ENCODE peak calls at places on chromosomes 16 and 17, in five cellular contexts. J is astrocyte of the cerebellum, X is A549, V is epithelial cell of esophagus, D is MM.1S. C is an unnamed sample.

GRCh38 chr17:56976941-56977570 is 875 bp upstream of the SCPEP1 start:
- DNase-seq in J (no peak), X (no peak), V (no peak), D (no peak), C (no peak)

GRCh38 chr16:73743665-73744496 is 552.7 kb upstream of the PSMD7 start:
- DNase-seq in J (no peak), X (no peak), V (no peak), D (no peak), C (no peak)

GRCh38 chr17:36777118-36777517 is 160.2 kb upstream of the LHX1 start:
- DNase-seq in J (peak), X (no peak), V (peak), D (no peak), C (no peak)

GRCh38 chr17:32870969-32871368 is 6.0 kb downstream of the MYO1D start:
- DNase-seq in J (no peak), X (no peak), V (no peak), D (no peak), C (no peak)

GRCh38 chr16:82263456-82264159 is 93.6 kb upstream of the MPHOSPH6 start:
- DNase-seq in J (peak), X (peak), V (peak), D (peak), C (peak)

GRCh38 chr17:62140836-62141235 is 75.8 kb upstream of the MED13 start:
- DNase-seq in J (no peak), X (no peak), V (no peak), D (no peak), C (no peak)

GRCh38 chr17:40448213-40448638 is 5.0 kb downstream of the IGFBP4 start:
- DNase-seq in J (no peak), X (no peak), V (no peak), D (no peak), C (no peak)

GRCh38 chr17:27651411-27652345 is 20.7 kb downstream of the LGALS9 start:
- DNase-seq in J (peak), X (no peak), V (peak), D (peak), C (no peak)

GRCh38 chr17:40284085-40284713 is 3.5 kb upstream of the CDC6 start:
- DNase-seq in J (peak), X (peak), V (peak), D (no peak), C (peak)

GRCh38 chr17:50532452-50533024 is at the start of gene EPN3:
- DNase-seq in J (no peak), X (no peak), V (peak), D (no peak), C (no peak)

GRCh38 chr17:47713980-47714689 is 18.9 kb upstream of the TBX21 start:
- DNase-seq in J (no peak), X (no peak), V (no peak), D (peak), C (no peak)
- TF ChIP-seq CTCF in J (no peak), X (no peak), V (no peak), D (peak), C (no peak)

GRCh38 chr16:14013571-14014283 is 57.4 kb upstream of the MRTFB start:
- DNase-seq in J (peak), X (peak), V (peak), D (no peak), C (peak)
- TF ChIP-seq CTCF in J (no peak), X (no peak), V (no peak), D (no peak), C (no peak)

GRCh38 chr17:7394452-7395191 is at the start of gene PLSCR3:
- DNase-seq in J (peak), X (peak), V (peak), D (peak), C (peak)

GRCh38 chr17:7391307-7391706 is 3.0 kb downstream of the PLSCR3 start:
- DNase-seq in J (no peak), X (no peak), V (no peak), D (no peak), C (no peak)

GRCh38 chr17:7392696-7393612 is 1.4 kb downstream of the PLSCR3 start:
- DNase-seq in J (no peak), X (no peak), V (no peak), D (no peak), C (no peak)

GRCh38 chr17:7396147-7396546 is 1.8 kb upstream of the PLSCR3 start:
- DNase-seq in J (no peak), X (no peak), V (no peak), D (no peak), C (no peak)

DNA sequence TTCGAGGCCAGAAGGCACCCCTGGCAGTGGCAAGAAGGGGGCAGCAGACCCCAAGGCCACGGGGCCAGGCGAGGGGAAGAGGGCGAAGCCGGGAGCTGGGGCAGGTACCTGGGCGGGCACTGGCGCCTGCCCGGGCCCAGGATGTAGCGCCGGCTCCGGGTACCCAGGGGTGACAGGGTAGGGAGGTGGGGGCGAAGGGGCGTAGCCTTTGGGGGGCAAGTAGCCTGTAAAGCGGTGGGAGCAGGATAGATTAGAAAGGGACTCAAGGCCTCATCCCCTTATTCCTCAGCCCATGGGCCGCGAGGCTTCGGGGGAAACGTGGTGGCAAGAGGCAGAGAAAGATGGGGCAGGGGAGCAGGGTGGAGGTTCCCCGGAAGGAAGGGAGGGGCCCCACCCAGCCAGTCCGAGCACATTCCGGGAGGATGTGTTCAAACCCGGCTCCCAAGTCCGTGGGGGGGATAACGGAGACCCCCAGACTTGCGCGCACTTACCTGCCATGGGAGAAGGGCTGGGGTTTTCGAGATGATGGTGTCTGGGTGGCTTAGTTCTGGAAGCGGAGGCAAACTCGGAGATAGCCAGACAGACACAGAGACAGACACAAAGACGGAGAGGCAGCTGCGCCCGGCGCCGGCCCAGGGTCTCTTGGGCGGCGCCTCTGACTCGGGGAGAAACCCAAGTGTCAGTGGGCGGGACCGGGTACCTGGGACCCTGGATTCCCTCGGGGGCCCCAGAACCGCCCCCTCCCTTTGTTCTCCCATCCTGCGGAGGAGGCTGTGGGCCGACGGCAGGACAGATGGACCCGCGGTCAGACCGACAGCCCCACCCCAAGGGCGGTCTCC is 493 bp downstream of the PLSCR3 start:
- DNase-seq in J (no peak), X (peak), V (peak), D (peak), C (no peak)
- TF ChIP-seq CTCF in J (peak), X (no peak), V (no peak), D (no peak), C (peak)

GRCh38 chr16:75095204-75095621 is 21.4 kb downstream of the LDHD start:
- DNase-seq in J (no peak), X (no peak), V (no peak), D (no peak), C (no peak)
- TF ChIP-seq CTCF in J (no peak), X (no peak), V (no peak), D (no peak), C (no peak)

GRCh38 chr17:63496663-63497400 is 20.0 kb downstream of the ACE start:
- DNase-seq in J (no peak), X (no peak), V (no peak), D (no peak), C (no peak)

GRCh38 chr17:63498621-63499195 is 21.8 kb downstream of the ACE start:
- DNase-seq in J (no peak), X (no peak), V (no peak), D (no peak), C (peak)

GRCh38 chr17:63495471-63495870 is 18.6 kb downstream of the ACE start:
- DNase-seq in J (no peak), X (no peak), V (no peak), D (no peak), C (no peak)

GRCh38 chr17:63496177-63496576 is 19.3 kb downstream of the ACE start:
- DNase-seq in J (no peak), X (no peak), V (no peak), D (no peak), C (no peak)

GRCh38 chr17:63497708-63498483 is 21.0 kb downstream of the ACE start:
- DNase-seq in J (no peak), X (no peak), V (peak), D (peak), C (no peak)
- TF ChIP-seq CTCF in J (peak), X (peak), V (no peak), D (peak), C (peak)

DNA sequence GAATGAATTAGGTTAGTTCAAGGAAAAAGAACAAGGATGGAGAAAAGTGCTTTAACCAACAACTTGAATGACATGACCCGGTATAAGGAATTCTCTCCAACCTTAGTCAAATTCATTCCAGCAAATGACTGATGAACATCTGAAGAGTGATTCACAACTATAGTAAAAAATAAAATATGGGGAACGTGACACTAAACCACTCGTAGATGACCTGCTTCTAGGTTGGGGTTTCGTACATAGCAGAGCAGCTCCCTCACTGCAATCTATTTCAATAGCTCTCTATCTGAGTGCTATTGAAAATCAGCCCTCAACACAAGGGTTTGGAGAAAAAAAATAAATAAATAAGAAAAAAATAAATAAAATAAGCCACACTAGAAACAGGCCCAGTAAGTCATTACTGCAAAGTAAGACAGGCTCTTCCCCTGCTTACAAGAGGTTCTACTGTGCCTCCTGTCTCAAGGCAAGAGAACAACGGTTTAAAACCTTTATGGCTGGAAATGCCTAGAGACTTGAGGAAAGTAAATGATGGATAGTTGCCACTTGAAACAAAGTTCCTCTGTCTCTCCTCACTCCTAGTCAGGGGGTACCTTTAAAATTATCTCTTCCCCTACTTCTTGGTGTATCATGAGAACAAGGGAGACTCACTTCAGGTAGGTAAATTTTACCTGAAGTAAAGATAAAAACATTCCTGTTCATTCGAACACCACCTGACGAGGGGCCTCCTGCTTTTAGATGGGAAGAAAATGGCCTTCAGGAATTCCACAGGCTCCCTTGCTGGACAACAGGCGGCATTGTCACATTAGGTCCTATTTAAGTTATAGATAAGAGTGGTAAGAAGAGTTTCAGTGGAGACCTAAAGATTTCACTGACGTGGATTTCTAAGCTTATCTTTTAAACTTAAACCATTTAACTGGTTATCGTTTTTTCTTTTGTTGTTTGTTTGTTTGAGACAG is 20.5 kb downstream of the COG7 start:
- DNase-seq in J (no peak), X (no peak), V (peak), D (peak), C (no peak)
- TF ChIP-seq CTCF in J (peak), X (no peak), V (peak), D (peak), C (no peak)

GRCh38 chr16:57723170-57723569 is 12.4 kb upstream of the KATNB1 start:
- DNase-seq in J (no peak), X (no peak), V (no peak), D (no peak), C (no peak)
- TF ChIP-seq CTCF in J (peak), X (peak), V (no peak), D (no peak), C (no peak)

GRCh38 chr16:29899516-29900101 is at the start of gene SEZ6L2:
- DNase-seq in J (peak), X (peak), V (peak), D (no peak), C (peak)
- TF ChIP-seq CTCF in J (peak), X (no peak), V (peak), D (no peak), C (peak)

GRCh38 chr17:81906476-81907218 is 4.6 kb downstream of the PCYT2 start:
- DNase-seq in J (no peak), X (no peak), V (no peak), D (no peak), C (no peak)
- TF ChIP-seq CTCF in J (no peak), X (no peak), V (peak), D (peak), C (no peak)

C was measured in AG09319.